ENCODE peak calls at places on chromosome 15, in five cellular contexts. One of them, this sample, is unnamed.

GRCh38 chr15:70604671-70605070 is 158.7 kb downstream of the UACA start:
- DNase-seq in PC-3: peak
- DNase-seq in neural progenitor cell: peak
- DNase-seq in GM23338: peak
- DNase-seq in HCT116: no peak
- DNase-seq in this sample: peak

GRCh38 chr15:82081904-82082810 is 36.3 kb upstream of the MEX3B start:
- DNase-seq in PC-3: peak
- DNase-seq in neural progenitor cell: peak
- DNase-seq in GM23338: peak
- DNase-seq in HCT116: no peak
- DNase-seq in this sample: peak

GRCh38 chr15:89662893-89663673 is 7.8 kb upstream of the KIF7 start:
- DNase-seq in PC-3: peak
- DNase-seq in neural progenitor cell: no peak
- DNase-seq in GM23338: peak
- DNase-seq in HCT116: no peak
- DNase-seq in this sample: peak

GRCh38 chr15:80234883-80235282 is 17.1 kb downstream of the CTXND1 start:
- DNase-seq in PC-3: peak
- DNase-seq in neural progenitor cell: peak
- DNase-seq in GM23338: peak
- DNase-seq in HCT116: peak
- DNase-seq in this sample: peak

GRCh38 chr15:88861621-88862020 is 33.7 kb downstream of the HAPLN3 start:
- DNase-seq in PC-3: no peak
- DNase-seq in neural progenitor cell: no peak
- DNase-seq in GM23338: no peak
- DNase-seq in HCT116: no peak
- DNase-seq in this sample: no peak

GRCh38 chr15:29859981-29860745 is 37.9 kb upstream of the TJP1 start:
- DNase-seq in PC-3: peak
- DNase-seq in neural progenitor cell: no peak
- DNase-seq in GM23338: no peak
- DNase-seq in HCT116: no peak
- DNase-seq in this sample: peak

GRCh38 chr15:80285379-80285778 is 33.4 kb upstream of the CTXND1 start:
- DNase-seq in PC-3: no peak
- DNase-seq in neural progenitor cell: no peak
- DNase-seq in GM23338: no peak
- DNase-seq in HCT116: no peak
- DNase-seq in this sample: no peak

GRCh38 chr15:65963911-65964482 is 94.7 kb downstream of the RAB11A start:
- DNase-seq in PC-3: no peak
- DNase-seq in neural progenitor cell: no peak
- DNase-seq in GM23338: no peak
- DNase-seq in HCT116: no peak
- DNase-seq in this sample: no peak

GRCh38 chr15:84937144-84937543 is 44.5 kb upstream of the PDE8A start:
- DNase-seq in PC-3: no peak
- DNase-seq in neural progenitor cell: no peak
- DNase-seq in GM23338: no peak
- DNase-seq in HCT116: no peak
- DNase-seq in this sample: no peak

GRCh38 chr15:77784361-77785292 is 151.9 kb upstream of the LINGO1 start:
- DNase-seq in PC-3: peak
- DNase-seq in neural progenitor cell: peak
- DNase-seq in GM23338: peak
- DNase-seq in HCT116: peak
- DNase-seq in this sample: peak

GRCh38 chr15:62306851-62307504 is 141.9 kb upstream of the C2CD4B start:
- DNase-seq in PC-3: peak
- DNase-seq in neural progenitor cell: peak
- DNase-seq in GM23338: peak
- DNase-seq in HCT116: peak
- DNase-seq in this sample: peak

GRCh38 chr15:98728811-98729160 is 80.4 kb downstream of the IGF1R start:
- DNase-seq in PC-3: no peak
- DNase-seq in neural progenitor cell: no peak
- DNase-seq in GM23338: no peak
- DNase-seq in HCT116: no peak
- DNase-seq in this sample: peak

GRCh38 chr15:58212909-58213526 is 74.8 kb downstream of the AQP9 start:
- DNase-seq in PC-3: peak
- DNase-seq in neural progenitor cell: peak
- DNase-seq in GM23338: peak
- DNase-seq in HCT116: no peak
- DNase-seq in this sample: peak

GRCh38 chr15:22980189-22981136 is at the start of gene CYFIP1:
- DNase-seq in PC-3: peak
- DNase-seq in neural progenitor cell: peak
- DNase-seq in GM23338: peak
- DNase-seq in HCT116: peak
- DNase-seq in this sample: peak

GRCh38 chr15:97071658-97072057 is 741.2 kb downstream of the NR2F2 start:
- DNase-seq in PC-3: no peak
- DNase-seq in neural progenitor cell: no peak
- DNase-seq in GM23338: no peak
- DNase-seq in HCT116: no peak
- DNase-seq in this sample: no peak

GRCh38 chr15:62209821-62210220 is 44.7 kb upstream of the C2CD4B start:
- DNase-seq in PC-3: no peak
- DNase-seq in neural progenitor cell: no peak
- DNase-seq in GM23338: no peak
- DNase-seq in HCT116: no peak
- DNase-seq in this sample: no peak

GRCh38 chr15:39077998-39078397 is 502.9 kb upstream of the THBS1 start:
- DNase-seq in PC-3: no peak
- DNase-seq in neural progenitor cell: no peak
- DNase-seq in GM23338: no peak
- DNase-seq in HCT116: no peak
- DNase-seq in this sample: peak

GRCh38 chr15:43383070-43383469 is 12.2 kb downstream of the TUBGCP4 start:
- DNase-seq in PC-3: no peak
- DNase-seq in neural progenitor cell: no peak
- DNase-seq in GM23338: no peak
- DNase-seq in HCT116: no peak
- DNase-seq in this sample: peak

GRCh38 chr15:77036537-77037474 is 34.1 kb downstream of the TSPAN3 start:
- DNase-seq in PC-3: no peak
- DNase-seq in neural progenitor cell: no peak
- DNase-seq in GM23338: no peak
- DNase-seq in HCT116: no peak
- DNase-seq in this sample: no peak

GRCh38 chr15:73359653-73360052 is 9.1 kb downstream of the HCN4 start:
- DNase-seq in PC-3: no peak
- DNase-seq in neural progenitor cell: no peak
- DNase-seq in GM23338: no peak
- DNase-seq in HCT116: no peak
- DNase-seq in this sample: no peak
- TF ChIP-seq EZH2 in PC-3: no peak
- TF ChIP-seq EZH2 in neural progenitor cell: no peak
- TF ChIP-seq EZH2 in GM23338: no peak
- TF ChIP-seq EZH2 in HCT116: no peak
- TF ChIP-seq EZH2 in this sample: no peak

DNA sequence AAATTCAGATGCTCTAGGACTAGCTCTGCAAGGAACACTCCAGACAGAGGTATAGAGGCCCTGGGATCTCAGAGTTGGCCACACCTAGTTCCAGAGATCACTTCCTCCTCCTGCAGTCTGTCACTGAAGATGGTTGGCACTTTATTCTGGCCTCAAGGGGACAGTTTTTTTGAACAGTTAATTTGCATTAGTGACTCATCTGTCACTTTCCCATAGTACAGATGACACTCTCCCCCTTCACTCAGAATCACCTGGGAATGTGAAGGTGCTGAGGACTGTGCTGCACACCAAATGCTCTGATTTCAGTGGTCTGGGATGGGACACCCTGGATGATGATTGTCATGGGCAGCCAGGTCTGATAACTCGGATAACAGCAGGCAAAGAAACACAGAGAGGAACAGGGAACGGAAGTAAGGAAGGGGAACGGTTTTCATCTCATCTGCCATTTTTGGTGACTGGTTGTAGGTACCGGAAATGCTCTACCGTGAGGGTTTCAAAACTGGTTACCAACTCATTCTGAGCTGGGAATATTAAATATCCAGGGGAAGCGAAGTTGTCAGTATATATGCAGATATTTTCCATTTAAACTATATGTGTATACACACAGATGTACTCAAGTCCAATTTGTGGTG is 232.5 kb upstream of the ST8SIA2 start:
- DNase-seq in PC-3: no peak
- DNase-seq in neural progenitor cell: no peak
- DNase-seq in GM23338: no peak
- DNase-seq in HCT116: no peak
- DNase-seq in this sample: no peak
- TF ChIP-seq EZH2phosphoT487 in PC-3: no peak
- TF ChIP-seq EZH2phosphoT487 in neural progenitor cell: no peak
- TF ChIP-seq EZH2phosphoT487 in GM23338: no peak
- TF ChIP-seq EZH2phosphoT487 in HCT116: no peak
- TF ChIP-seq EZH2phosphoT487 in this sample: no peak

DNA sequence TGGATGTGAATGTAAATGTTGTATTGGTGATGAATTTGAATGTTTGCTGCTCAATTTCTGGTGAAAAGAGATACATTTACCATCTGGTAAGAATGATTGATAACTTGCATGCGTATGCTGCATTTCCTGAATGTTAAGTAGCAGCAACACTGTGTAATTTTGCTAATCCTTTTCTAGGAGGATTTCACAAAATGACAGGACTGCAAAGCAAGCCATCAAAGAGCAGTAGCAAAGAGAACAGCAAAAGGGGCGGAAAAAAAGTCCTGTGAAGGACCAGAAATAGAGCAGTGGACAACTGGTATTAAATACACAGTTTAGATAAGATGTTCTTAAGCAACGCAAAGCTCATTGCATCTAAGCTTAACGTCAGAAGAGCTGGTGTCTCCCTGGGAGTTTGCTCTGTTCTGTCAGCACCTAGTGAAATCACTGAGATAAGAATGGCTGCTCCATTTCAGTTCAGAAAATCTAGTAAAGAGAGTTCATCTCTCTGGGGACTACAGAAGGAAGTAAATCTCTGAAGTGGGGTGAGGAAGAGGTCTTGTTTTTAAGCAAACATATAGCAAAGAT is 23.5 kb upstream of the PAQR5 start:
- DNase-seq in PC-3: no peak
- DNase-seq in neural progenitor cell: no peak
- DNase-seq in GM23338: no peak
- DNase-seq in HCT116: no peak
- DNase-seq in this sample: no peak
- TF ChIP-seq EZH2 in PC-3: no peak
- TF ChIP-seq EZH2 in neural progenitor cell: no peak
- TF ChIP-seq EZH2 in GM23338: no peak
- TF ChIP-seq EZH2 in HCT116: no peak
- TF ChIP-seq EZH2 in this sample: no peak

GRCh38 chr15:44500555-44500954 is 36.4 kb upstream of the EIF3J start:
- DNase-seq in PC-3: no peak
- DNase-seq in neural progenitor cell: no peak
- DNase-seq in GM23338: no peak
- DNase-seq in HCT116: no peak
- DNase-seq in this sample: no peak

GRCh38 chr15:44501768-44502366 is 35.1 kb upstream of the EIF3J start:
- DNase-seq in PC-3: peak
- DNase-seq in neural progenitor cell: peak
- DNase-seq in GM23338: peak
- DNase-seq in HCT116: peak
- DNase-seq in this sample: peak
- TF ChIP-seq EZH2phosphoT487 in PC-3: no peak
- TF ChIP-seq EZH2phosphoT487 in neural progenitor cell: no peak
- TF ChIP-seq EZH2phosphoT487 in GM23338: no peak
- TF ChIP-seq EZH2phosphoT487 in HCT116: no peak
- TF ChIP-seq EZH2phosphoT487 in this sample: no peak

GRCh38 chr15:64046347-64047153 is at the start of gene DAPK2:
- DNase-seq in PC-3: peak
- DNase-seq in neural progenitor cell: peak
- DNase-seq in GM23338: peak
- DNase-seq in HCT116: peak
- DNase-seq in this sample: peak
- TF ChIP-seq EZH2 in PC-3: no peak
- TF ChIP-seq EZH2 in neural progenitor cell: no peak
- TF ChIP-seq EZH2 in GM23338: no peak
- TF ChIP-seq EZH2 in HCT116: no peak
- TF ChIP-seq EZH2 in this sample: no peak

DNA sequence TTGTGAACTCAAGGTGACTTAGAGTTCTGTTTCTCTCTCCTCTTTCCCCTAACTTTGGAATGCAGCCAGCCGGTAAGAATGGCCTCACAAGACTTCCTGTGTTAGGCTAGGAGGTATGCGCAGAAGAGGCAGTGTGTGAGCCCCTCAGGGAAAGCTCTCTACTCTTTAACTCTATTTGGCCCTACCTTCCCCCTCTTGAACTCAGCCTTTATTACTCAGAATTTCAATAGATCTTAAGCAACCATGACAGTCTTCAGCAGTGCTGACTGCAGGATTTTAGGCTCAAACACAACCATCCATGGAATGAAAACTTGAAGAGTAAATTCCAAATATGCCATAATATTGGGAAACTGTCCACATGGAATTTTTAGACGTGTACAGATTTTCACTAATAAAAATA is 209.6 kb downstream of the DTWD1 start:
- DNase-seq in PC-3: no peak
- DNase-seq in neural progenitor cell: no peak
- DNase-seq in GM23338: peak
- DNase-seq in HCT116: no peak
- DNase-seq in this sample: peak
- TF ChIP-seq EZH2phosphoT487 in PC-3: no peak
- TF ChIP-seq EZH2phosphoT487 in neural progenitor cell: no peak
- TF ChIP-seq EZH2phosphoT487 in GM23338: no peak
- TF ChIP-seq EZH2phosphoT487 in HCT116: no peak
- TF ChIP-seq EZH2phosphoT487 in this sample: no peak